ENCODE peak calls at places on chromosome 19, in seven cellular contexts. J, X, E, A, N, P and Q are unnamed samples.
A peak's percentile ranks its signal among the peaks of the same experiment; 100 is the strongest.

GRCh38 chr19:12721656-12722565 is 1.8 kb downstream of the TNPO2 start:
- DNase-seq in N (peak; percentile 93), P (peak; percentile 80), X (no peak), E (peak; percentile 68), J (peak; percentile 89), A (peak; percentile 68), Q (peak; percentile 94)

GRCh38 chr19:16376241-16376640 is 51.6 kb downstream of the KLF2 start:
- DNase-seq in E (no peak), X (no peak), A (no peak), J (peak; percentile 25), N (no peak), P (no peak), Q (no peak)

GRCh38 chr19:40614595-40615411 is 13.6 kb downstream of the LTBP4 start:
- DNase-seq in J (peak; percentile 92), E (peak; percentile 92), A (peak; percentile 56), X (peak; percentile 27), N (peak; percentile 96), P (peak; percentile 98), Q (peak; percentile 96)

GRCh38 chr19:8304841-8305621 is 3.1 kb downstream of the CD320 start:
- DNase-seq in N (peak; percentile 94), E (no peak), X (no peak), P (no peak), A (no peak), J (peak; percentile 93), Q (no peak)

GRCh38 chr19:5891938-5892771 is 11.4 kb downstream of the NDUFA11 start:
- DNase-seq in E (no peak), P (peak; percentile 41), X (no peak), J (peak; percentile 61), N (peak; percentile 66), A (peak; percentile 62), Q (peak; percentile 82)

GRCh38 chr19:13029893-13030292 is 34.6 kb downstream of the NFIX start:
- DNase-seq in J (peak; percentile 63), E (no peak), X (no peak), A (peak; percentile 45), P (no peak), N (peak; percentile 79), Q (no peak)

GRCh38 chr19:50352242-50352641 is 13.2 kb downstream of the NAPSA start:
- DNase-seq in P (no peak), N (no peak), J (no peak), A (no peak), E (no peak), X (no peak), Q (no peak)

GRCh38 chr19:2180114-2180513 is 16.4 kb downstream of the DOT1L start:
- DNase-seq in X (no peak), J (no peak), A (no peak), N (no peak), P (no peak), E (no peak), Q (no peak)

GRCh38 chr19:6739884-6740588 is 556 bp downstream of the TRIP10 start:
- DNase-seq in P (peak; percentile 6), E (no peak), X (no peak), N (peak; percentile 68), J (peak; percentile 62), A (peak; percentile 44), Q (peak; percentile 75)

GRCh38 chr19:31066385-31066784 is 282.9 kb downstream of the TSHZ3 start:
- DNase-seq in A (no peak), E (no peak), X (no peak), J (no peak), P (peak; percentile 65), N (no peak), Q (peak; percentile 14)

GRCh38 chr19:46225558-46226004 is 4.0 kb upstream of the IGFL1 start:
- DNase-seq in P (peak; percentile 31), A (no peak), N (peak; percentile 44), X (no peak), J (no peak), E (no peak), Q (peak; percentile 37)

GRCh38 chr19:32219392-32219791 is 126.0 kb upstream of the ZNF507 start:
- DNase-seq in X (no peak), A (no peak), E (no peak), J (no peak), N (no peak), P (no peak), Q (no peak)

GRCh38 chr19:8831373-8831772 is 731 bp downstream of the ZNF558 start:
- DNase-seq in E (no peak), N (no peak), X (no peak), P (no peak), A (no peak), J (no peak), Q (no peak)

GRCh38 chr19:15293751-15294505 is 38.4 kb downstream of the BRD4 start:
- DNase-seq in X (no peak), J (no peak), A (no peak), P (peak; percentile 76), N (peak; percentile 53), E (no peak), Q (peak; percentile 73)

GRCh38 chr19:1814833-1815604 is 2.9 kb upstream of the ATP8B3 start:
- DNase-seq in X (no peak), E (no peak), A (no peak), J (no peak), P (no peak), N (no peak), Q (no peak)

GRCh38 chr19:18091217-18091608 is 4.5 kb upstream of the IL12RB1 start:
- DNase-seq in N (no peak), J (no peak), A (peak; percentile 33), E (peak; percentile 57), X (no peak), P (no peak), Q (no peak)

GRCh38 chr19:4694211-4694987 is 24.3 kb upstream of the MYDGF start:
- DNase-seq in J (no peak), N (no peak), P (peak; percentile 98), A (no peak), E (no peak), X (peak; percentile 26), Q (peak; percentile 94)

GRCh38 chr19:4697304-4697703 is 26.3 kb downstream of the DPP9 start:
- DNase-seq in J (no peak), A (no peak), E (no peak), X (no peak), P (no peak), N (no peak), Q (no peak)

GRCh38 chr19:4693471-4694121 is 23.5 kb upstream of the MYDGF start:
- DNase-seq in X (no peak), A (no peak), P (no peak), N (no peak), E (no peak), J (no peak), Q (no peak)

GRCh38 chr19:4693078-4693350 is 22.9 kb upstream of the MYDGF start:
- DNase-seq in N (no peak), P (no peak), E (no peak), J (no peak), X (no peak), A (no peak), Q (no peak)

DNA sequence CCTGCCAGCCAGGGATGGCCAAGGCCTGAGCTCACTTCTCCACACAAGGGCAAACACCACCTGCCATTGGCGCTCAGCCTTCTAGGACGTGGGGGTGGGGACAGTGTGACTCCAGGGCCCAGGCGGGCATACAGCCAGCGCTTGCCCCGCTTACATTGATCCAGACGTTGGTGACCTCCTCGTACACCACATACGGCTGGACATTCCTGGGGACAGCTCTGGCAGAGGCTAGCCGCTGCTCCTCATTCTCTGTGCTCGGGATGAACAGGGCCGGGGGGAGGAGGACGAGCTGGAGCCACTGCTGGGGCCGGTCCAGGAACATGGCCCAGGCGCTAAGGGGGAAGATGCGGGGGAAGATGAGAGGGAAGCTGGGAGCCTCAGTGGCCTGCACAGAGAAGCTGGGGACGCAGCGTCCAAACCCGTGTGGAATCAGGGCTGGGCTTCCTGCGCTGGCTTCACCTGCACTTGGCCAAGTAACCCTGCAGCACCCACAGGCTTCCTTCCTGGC is 25.1 kb upstream of the MYDGF start:
- DNase-seq in J (no peak), A (no peak), N (no peak), E (no peak), P (no peak), X (no peak), Q (no peak)
- H3K27ac ChIP-seq in J (no peak overlapping the region), A (no peak overlapping the region), N (no peak overlapping the region), E (no peak overlapping the region), P (no peak overlapping the region), X (peak overlapping the region; percentile 90), Q (no peak overlapping the region)

GRCh38 chr19:33245948-33246728 is 20.5 kb upstream of the SLC7A10 start:
- DNase-seq in E (no peak), A (no peak), N (peak; percentile 45), X (no peak), J (no peak), P (peak; percentile 30), Q (no peak)
- TF ChIP-seq CTCF in E (peak; percentile 22), A (peak; percentile 26), N (peak; percentile 74), X (peak; percentile 30), J (peak; percentile 72), P (peak; percentile 65), Q (peak; percentile 56)

GRCh38 chr19:38537071-38537847 is 80.5 kb downstream of the MAP4K1 start:
- DNase-seq in A (no peak), P (no peak), J (no peak), X (no peak), N (peak; percentile 15), E (no peak), Q (no peak)

GRCh38 chr19:38535212-38535611 is 82.5 kb downstream of the MAP4K1 start:
- DNase-seq in P (no peak), X (no peak), J (no peak), A (no peak), E (no peak), N (no peak), Q (no peak)

GRCh38 chr19:38531515-38531914 is 86.2 kb downstream of the MAP4K1 start:
- DNase-seq in A (no peak), J (no peak), N (no peak), E (no peak), P (no peak), X (no peak), Q (no peak)

GRCh38 chr19:38532939-38533338 is 84.8 kb downstream of the MAP4K1 start:
- DNase-seq in E (no peak), X (no peak), P (no peak), J (no peak), N (no peak), A (no peak), Q (no peak)

GRCh38 chr19:38534574-38534973 is 83.2 kb downstream of the MAP4K1 start:
- DNase-seq in N (no peak), J (no peak), E (no peak), X (no peak), P (no peak), A (no peak), Q (no peak)
- H3K4me1 ChIP-seq in N (no peaks in the 10 kb centered on the region), J (no peaks in the 10 kb centered on the region), E (no peaks in the 10 kb centered on the region), X (peaks cover 8% of the 10 kb centered on the region), P (no peaks in the 10 kb centered on the region), A (peaks cover 18% of the 10 kb centered on the region), Q (no peaks in the 10 kb centered on the region)

GRCh38 chr19:38543286-38543806 is 74.4 kb downstream of the MAP4K1 start:
- DNase-seq in A (no peak), E (no peak), X (no peak), P (no peak), J (no peak), N (no peak), Q (no peak)

GRCh38 chr19:38539751-38540150 is 78.0 kb downstream of the MAP4K1 start:
- DNase-seq in X (no peak), J (no peak), E (no peak), P (no peak), A (no peak), N (no peak), Q (no peak)

GRCh38 chr19:38538793-38539528 is 78.8 kb downstream of the MAP4K1 start:
- DNase-seq in A (no peak), N (no peak), X (no peak), P (no peak), J (no peak), E (no peak), Q (no peak)

GRCh38 chr19:38542040-38542439 is 75.7 kb downstream of the MAP4K1 start:
- DNase-seq in A (no peak), N (no peak), P (no peak), E (no peak), J (no peak), X (no peak), Q (no peak)

GRCh38 chr19:38538386-38538785 is 79.4 kb downstream of the MAP4K1 start:
- DNase-seq in N (no peak), J (no peak), E (no peak), X (no peak), A (peak; percentile 64), P (no peak), Q (no peak)
- H3K27ac ChIP-seq in N (no peak overlapping the region), J (no peak overlapping the region), E (peak overlapping the region; percentile 52), X (peak overlapping the region; percentile 34), A (no peak overlapping the region), P (no peak overlapping the region), Q (no peak overlapping the region)